ENCODE peak calls at places on chromosomes 4 and X, in six cellular contexts. Y is neuronal stem cell; P is DMS153; U is activated T-helper 1 cell treated with anti-CD3 and anti-CD28 coated beads, Interleukin-2, amount 50 U/mL, for 16 hours; B is naive thymus-derived CD4-positive, alpha-beta T cell; C is upper lobe of right lung. A is an unnamed sample.

GRCh38 chr4:156762851-156763250 is 208.7 kb downstream of the PDGFC start:
- DNase-seq in B (no peak), P (no peak), C (no peak), U (no peak), Y (no peak), A (no peak)

GRCh38 chr4:7500404-7500803 is 65.7 kb upstream of the PSAPL1 start:
- DNase-seq in P (no peak), C (no peak), B (no peak), U (no peak), Y (no peak), A (no peak)

GRCh38 chr4:75849459-75849858 is 52.8 kb downstream of the PPEF2 start:
- DNase-seq in C (no peak), U (no peak), P (no peak), B (no peak), Y (no peak), A (no peak)

GRCh38 chrX:19593684-19594083 is 78.4 kb upstream of the MAP3K15 start:
- DNase-seq in C (no peak), P (no peak), U (no peak), B (peak; percentile 19), Y (no peak), A (no peak)

GRCh38 chr4:70114091-70114490 is 39.9 kb upstream of the PRR27 start:
- DNase-seq in U (no peak), P (no peak), Y (no peak), B (no peak), C (no peak), A (no peak)

GRCh38 chr4:72205831-72206230 is 174.0 kb downstream of the NPFFR2 start:
- DNase-seq in B (no peak), C (no peak), Y (no peak), U (no peak), P (no peak), A (no peak)

GRCh38 chr4:74319506-74319905 is 11.2 kb downstream of the EPGN start:
- DNase-seq in Y (no peak), P (no peak), C (no peak), B (no peak), U (no peak), A (no peak)

GRCh38 chrX:40006025-40007017 is 91.4 kb downstream of the BCOR start:
- DNase-seq in U (no peak), Y (no peak), C (peak; percentile 73), B (peak; percentile 23), P (no peak), A (no peak)

GRCh38 chr4:3451956-3452355 is 10.2 kb downstream of the HGFAC start:
- DNase-seq in B (no peak), Y (no peak), U (no peak), C (no peak), P (no peak), A (no peak)

GRCh38 chr4:119039779-119040178 is 95.9 kb upstream of the MYOZ2 start:
- DNase-seq in U (no peak), Y (no peak), P (no peak), B (no peak), C (no peak), A (no peak)

GRCh38 chr4:7365472-7366179 is 69.1 kb downstream of the PSAPL1 start:
- DNase-seq in C (peak; percentile 63), Y (no peak), B (no peak), P (peak; percentile 88), U (no peak), A (no peak)

GRCh38 chr4:142404191-142404611 is 441.9 kb downstream of the INPP4B start:
- DNase-seq in Y (no peak), P (no peak), B (no peak), U (no peak), C (no peak), A (no peak)

GRCh38 chr4:6469144-6469543 is 3.3 kb downstream of the PPP2R2C start:
- DNase-seq in U (no peak), P (no peak), B (no peak), Y (no peak), C (no peak), A (peak; percentile 22)

GRCh38 chrX:13009256-13009655 is 34.3 kb downstream of the TMSB4X start:
- DNase-seq in U (no peak), P (no peak), C (peak; percentile 67), B (no peak), Y (no peak), A (no peak)

GRCh38 chr4:159593651-159594050 is 490.8 kb downstream of the RAPGEF2 start:
- DNase-seq in C (no peak), P (no peak), U (no peak), B (no peak), Y (no peak), A (no peak)

GRCh38 chr4:32462944-32463343 is 1742.8 kb downstream of the PCDH7 start:
- DNase-seq in U (no peak), C (no peak), Y (no peak), B (no peak), P (no peak), A (no peak)

GRCh38 chr4:10480616-10481015 is 23.4 kb upstream of the ZNF518B start:
- DNase-seq in B (no peak), Y (no peak), P (no peak), C (no peak), U (no peak), A (no peak)

GRCh38 chr4:107625503-107625902 is 94.5 kb downstream of the PAPSS1 start:
- DNase-seq in B (no peak), C (no peak), Y (no peak), U (no peak), P (no peak), A (no peak)

GRCh38 chr4:72275381-72275780 is 243.6 kb downstream of the NPFFR2 start:
- DNase-seq in P (no peak), Y (no peak), B (no peak), C (no peak), U (no peak), A (no peak)

GRCh38 chr4:7426525-7427171 is 8.1 kb downstream of the PSAPL1 start:
- DNase-seq in U (no peak), P (no peak), C (peak; percentile 56), Y (no peak), B (no peak), A (peak; percentile 59)

GRCh38 chr4:163920426-163920825 is 425.9 kb downstream of the TMA16 start:
- DNase-seq in Y (no peak), P (no peak), U (no peak), B (no peak), C (no peak), A (no peak)

GRCh38 chr4:87856816-87857215 is 24.0 kb downstream of the MEPE start:
- DNase-seq in P (no peak), U (no peak), Y (no peak), B (no peak), C (no peak), A (no peak)

GRCh38 chr4:2172161-2172560 is 69.8 kb downstream of the HAUS3 start:
- DNase-seq in Y (no peak), U (no peak), P (no peak), B (no peak), C (no peak), A (no peak)

GRCh38 chr4:32140636-32141035 is 1420.5 kb downstream of the PCDH7 start:
- DNase-seq in P (no peak), C (no peak), U (no peak), Y (no peak), B (no peak), A (no peak)

GRCh38 chr4:100836929-100837328 is 319.1 kb upstream of the EMCN start:
- DNase-seq in B (no peak), P (no peak), C (no peak), Y (no peak), U (no peak), A (no peak)

GRCh38 chr4:171817026-171817425 is 3.8 kb downstream of the GALNTL6 start:
- DNase-seq in U (no peak), B (no peak), P (no peak), C (no peak), Y (no peak), A (no peak)

GRCh38 chrX:42485621-42486020 is 292.3 kb downstream of the PPP1R2C start:
- DNase-seq in P (no peak), B (no peak), C (no peak), Y (no peak), U (no peak), A (no peak)

A was measured in coronary artery.